ENCODE peak calls at places on chromosomes 3 and 15, in nine cellular contexts. One of them, this sample, is unnamed.

GRCh38 chr3:29764059-29764458 is 483.2 kb downstream of the RBMS3 start:
- DNase-seq in uterus: no peak
- DNase-seq in fibroblast of lung: peak
- DNase-seq in kidney epithelial cell: no peak
- DNase-seq in IMR-90: peak
- DNase-seq in psoas muscle: no peak
- DNase-seq in WERI-Rb-1: no peak
- DNase-seq in nephron progenitor cell: no peak
- DNase-seq in CD4-positive, alpha-beta T cell: no peak
- DNase-seq in this sample: no peak

GRCh38 chr3:53346514-53346913 is 829 bp downstream of the DCP1A start:
- DNase-seq in uterus: no peak
- DNase-seq in fibroblast of lung: peak
- DNase-seq in kidney epithelial cell: no peak
- DNase-seq in IMR-90: no peak
- DNase-seq in psoas muscle: no peak
- DNase-seq in WERI-Rb-1: no peak
- DNase-seq in nephron progenitor cell: peak
- DNase-seq in CD4-positive, alpha-beta T cell: no peak
- DNase-seq in this sample: no peak

GRCh38 chr3:58209933-58210332 is 839 bp downstream of the DNASE1L3 start:
- DNase-seq in uterus: no peak
- DNase-seq in fibroblast of lung: no peak
- DNase-seq in kidney epithelial cell: no peak
- DNase-seq in IMR-90: no peak
- DNase-seq in psoas muscle: no peak
- DNase-seq in WERI-Rb-1: no peak
- DNase-seq in nephron progenitor cell: no peak
- DNase-seq in CD4-positive, alpha-beta T cell: no peak
- DNase-seq in this sample: no peak

GRCh38 chr15:90762109-90762508 is 45.0 kb downstream of the BLM start:
- DNase-seq in uterus: peak
- DNase-seq in fibroblast of lung: peak
- DNase-seq in kidney epithelial cell: no peak
- DNase-seq in IMR-90: peak
- DNase-seq in psoas muscle: peak
- DNase-seq in WERI-Rb-1: no peak
- DNase-seq in nephron progenitor cell: no peak
- DNase-seq in CD4-positive, alpha-beta T cell: no peak
- DNase-seq in this sample: peak

GRCh38 chr3:44905501-44906159 is 31.2 kb downstream of the TGM4 start:
- DNase-seq in uterus: no peak
- DNase-seq in fibroblast of lung: no peak
- DNase-seq in kidney epithelial cell: no peak
- DNase-seq in IMR-90: no peak
- DNase-seq in psoas muscle: no peak
- DNase-seq in WERI-Rb-1: no peak
- DNase-seq in nephron progenitor cell: no peak
- DNase-seq in CD4-positive, alpha-beta T cell: no peak
- DNase-seq in this sample: no peak

GRCh38 chr3:191345334-191345733 is 15.0 kb upstream of the UTS2B start:
- DNase-seq in uterus: no peak
- DNase-seq in fibroblast of lung: no peak
- DNase-seq in kidney epithelial cell: no peak
- DNase-seq in IMR-90: no peak
- DNase-seq in psoas muscle: no peak
- DNase-seq in WERI-Rb-1: no peak
- DNase-seq in nephron progenitor cell: no peak
- DNase-seq in CD4-positive, alpha-beta T cell: no peak
- DNase-seq in this sample: peak

GRCh38 chr15:77526582-77527163 is 106.0 kb downstream of the HMG20A start:
- DNase-seq in uterus: no peak
- DNase-seq in fibroblast of lung: no peak
- DNase-seq in kidney epithelial cell: no peak
- DNase-seq in IMR-90: no peak
- DNase-seq in psoas muscle: no peak
- DNase-seq in WERI-Rb-1: no peak
- DNase-seq in nephron progenitor cell: no peak
- DNase-seq in CD4-positive, alpha-beta T cell: no peak
- DNase-seq in this sample: no peak

GRCh38 chr15:70154440-70155347 is 57.0 kb upstream of the TLE3 start:
- DNase-seq in uterus: peak
- DNase-seq in fibroblast of lung: peak
- DNase-seq in kidney epithelial cell: no peak
- DNase-seq in IMR-90: peak
- DNase-seq in psoas muscle: peak
- DNase-seq in WERI-Rb-1: peak
- DNase-seq in nephron progenitor cell: peak
- DNase-seq in CD4-positive, alpha-beta T cell: no peak
- DNase-seq in this sample: peak

GRCh38 chr3:140499114-140499757 is 178.6 kb upstream of the TRIM42 start:
- DNase-seq in uterus: no peak
- DNase-seq in fibroblast of lung: no peak
- DNase-seq in kidney epithelial cell: no peak
- DNase-seq in IMR-90: no peak
- DNase-seq in psoas muscle: no peak
- DNase-seq in WERI-Rb-1: peak
- DNase-seq in nephron progenitor cell: no peak
- DNase-seq in CD4-positive, alpha-beta T cell: no peak
- DNase-seq in this sample: peak

GRCh38 chr15:37921527-37922385 is 12.7 kb upstream of the TMCO5A start:
- DNase-seq in uterus: no peak
- DNase-seq in fibroblast of lung: no peak
- DNase-seq in kidney epithelial cell: no peak
- DNase-seq in IMR-90: peak
- DNase-seq in psoas muscle: no peak
- DNase-seq in WERI-Rb-1: no peak
- DNase-seq in nephron progenitor cell: no peak
- DNase-seq in CD4-positive, alpha-beta T cell: no peak
- DNase-seq in this sample: no peak

GRCh38 chr3:5017953-5018531 is 38.8 kb downstream of the BHLHE40 start:
- DNase-seq in uterus: peak
- DNase-seq in fibroblast of lung: peak
- DNase-seq in kidney epithelial cell: no peak
- DNase-seq in IMR-90: no peak
- DNase-seq in psoas muscle: peak
- DNase-seq in WERI-Rb-1: peak
- DNase-seq in nephron progenitor cell: no peak
- DNase-seq in CD4-positive, alpha-beta T cell: peak
- DNase-seq in this sample: peak

GRCh38 chr3:188174309-188175044 is 20.5 kb downstream of the LPP start:
- DNase-seq in uterus: peak
- DNase-seq in fibroblast of lung: no peak
- DNase-seq in kidney epithelial cell: no peak
- DNase-seq in IMR-90: no peak
- DNase-seq in psoas muscle: no peak
- DNase-seq in WERI-Rb-1: no peak
- DNase-seq in nephron progenitor cell: peak
- DNase-seq in CD4-positive, alpha-beta T cell: no peak
- DNase-seq in this sample: no peak

GRCh38 chr15:63372753-63373152 is 8.9 kb downstream of the CA12 start:
- DNase-seq in uterus: no peak
- DNase-seq in fibroblast of lung: peak
- DNase-seq in kidney epithelial cell: no peak
- DNase-seq in IMR-90: peak
- DNase-seq in psoas muscle: no peak
- DNase-seq in WERI-Rb-1: no peak
- DNase-seq in nephron progenitor cell: no peak
- DNase-seq in CD4-positive, alpha-beta T cell: no peak
- DNase-seq in this sample: no peak

GRCh38 chr3:139906441-139906840 is 28.5 kb upstream of the CLSTN2 start:
- DNase-seq in uterus: no peak
- DNase-seq in fibroblast of lung: peak
- DNase-seq in kidney epithelial cell: peak
- DNase-seq in IMR-90: peak
- DNase-seq in psoas muscle: no peak
- DNase-seq in WERI-Rb-1: no peak
- DNase-seq in nephron progenitor cell: no peak
- DNase-seq in CD4-positive, alpha-beta T cell: no peak
- DNase-seq in this sample: peak

GRCh38 chr3:57434041-57434440 is 110.1 kb downstream of the DNAH12 start:
- DNase-seq in uterus: no peak
- DNase-seq in fibroblast of lung: peak
- DNase-seq in kidney epithelial cell: peak
- DNase-seq in IMR-90: peak
- DNase-seq in psoas muscle: no peak
- DNase-seq in WERI-Rb-1: no peak
- DNase-seq in nephron progenitor cell: peak
- DNase-seq in CD4-positive, alpha-beta T cell: no peak
- DNase-seq in this sample: peak

GRCh38 chr3:184632551-184632950 is 71.0 kb downstream of the EPHB3 start:
- DNase-seq in uterus: no peak
- DNase-seq in fibroblast of lung: no peak
- DNase-seq in kidney epithelial cell: no peak
- DNase-seq in IMR-90: no peak
- DNase-seq in psoas muscle: no peak
- DNase-seq in WERI-Rb-1: no peak
- DNase-seq in nephron progenitor cell: no peak
- DNase-seq in CD4-positive, alpha-beta T cell: no peak
- DNase-seq in this sample: no peak

GRCh38 chr3:120615863-120616599 is 19.9 kb downstream of the NDUFB4 start:
- DNase-seq in uterus: peak
- DNase-seq in fibroblast of lung: peak
- DNase-seq in kidney epithelial cell: no peak
- DNase-seq in IMR-90: peak
- DNase-seq in psoas muscle: peak
- DNase-seq in WERI-Rb-1: no peak
- DNase-seq in nephron progenitor cell: no peak
- DNase-seq in CD4-positive, alpha-beta T cell: no peak
- DNase-seq in this sample: no peak

GRCh38 chr3:17444865-17445264 is 297.6 kb downstream of the TBC1D5 start:
- DNase-seq in uterus: no peak
- DNase-seq in fibroblast of lung: peak
- DNase-seq in kidney epithelial cell: no peak
- DNase-seq in IMR-90: no peak
- DNase-seq in psoas muscle: no peak
- DNase-seq in WERI-Rb-1: no peak
- DNase-seq in nephron progenitor cell: no peak
- DNase-seq in CD4-positive, alpha-beta T cell: no peak
- DNase-seq in this sample: no peak

GRCh38 chr15:45199136-45199810 is 11.5 kb upstream of the SHF start:
- DNase-seq in uterus: no peak
- DNase-seq in fibroblast of lung: peak
- DNase-seq in kidney epithelial cell: no peak
- DNase-seq in IMR-90: no peak
- DNase-seq in psoas muscle: no peak
- DNase-seq in WERI-Rb-1: no peak
- DNase-seq in nephron progenitor cell: no peak
- DNase-seq in CD4-positive, alpha-beta T cell: peak
- DNase-seq in this sample: peak

GRCh38 chr3:125213946-125214542 is 1.5 kb upstream of the SLC12A8 start:
- DNase-seq in uterus: no peak
- DNase-seq in fibroblast of lung: no peak
- DNase-seq in kidney epithelial cell: peak
- DNase-seq in IMR-90: peak
- DNase-seq in psoas muscle: no peak
- DNase-seq in WERI-Rb-1: no peak
- DNase-seq in nephron progenitor cell: no peak
- DNase-seq in CD4-positive, alpha-beta T cell: no peak
- DNase-seq in this sample: no peak

GRCh38 chr15:75666823-75667501 is 19.2 kb downstream of the SNX33 start:
- DNase-seq in uterus: peak
- DNase-seq in fibroblast of lung: peak
- DNase-seq in kidney epithelial cell: peak
- DNase-seq in IMR-90: peak
- DNase-seq in psoas muscle: peak
- DNase-seq in WERI-Rb-1: no peak
- DNase-seq in nephron progenitor cell: no peak
- DNase-seq in CD4-positive, alpha-beta T cell: no peak
- DNase-seq in this sample: peak
- TF ChIP-seq CTCF in uterus: no peak
- TF ChIP-seq CTCF in fibroblast of lung: no peak
- TF ChIP-seq CTCF in kidney epithelial cell: no peak
- TF ChIP-seq CTCF in IMR-90: no peak
- TF ChIP-seq CTCF in psoas muscle: no peak
- TF ChIP-seq CTCF in WERI-Rb-1: no peak
- TF ChIP-seq CTCF in nephron progenitor cell: no peak
- TF ChIP-seq CTCF in CD4-positive, alpha-beta T cell: no peak
- TF ChIP-seq CTCF in this sample: no peak

DNA sequence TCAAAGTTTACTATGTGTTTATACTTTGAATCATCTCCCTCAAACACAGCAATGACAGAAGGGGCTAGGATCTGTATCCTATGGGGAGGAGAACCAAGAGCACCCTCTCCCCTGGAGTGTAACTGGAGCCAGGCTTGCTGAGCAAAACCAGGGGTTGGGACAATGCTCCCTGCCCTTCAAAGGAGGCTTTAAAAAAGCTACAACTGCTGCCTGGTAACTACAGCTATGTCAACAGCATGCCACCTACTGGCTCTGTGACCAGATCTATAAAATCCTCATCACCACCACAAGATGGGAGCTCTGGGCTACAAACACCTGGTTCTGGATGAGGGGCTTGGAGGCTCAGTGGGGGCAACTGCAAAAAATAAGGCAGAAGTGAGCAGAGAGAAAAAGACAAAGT is 61.9 kb downstream of the ANO10 start:
- DNase-seq in uterus: no peak
- DNase-seq in fibroblast of lung: no peak
- DNase-seq in kidney epithelial cell: no peak
- DNase-seq in IMR-90: peak
- DNase-seq in psoas muscle: no peak
- DNase-seq in WERI-Rb-1: no peak
- DNase-seq in nephron progenitor cell: no peak
- DNase-seq in CD4-positive, alpha-beta T cell: no peak
- DNase-seq in this sample: peak
- TF ChIP-seq CTCF in uterus: no peak
- TF ChIP-seq CTCF in fibroblast of lung: no peak
- TF ChIP-seq CTCF in kidney epithelial cell: no peak
- TF ChIP-seq CTCF in IMR-90: peak
- TF ChIP-seq CTCF in psoas muscle: no peak
- TF ChIP-seq CTCF in WERI-Rb-1: no peak
- TF ChIP-seq CTCF in nephron progenitor cell: no peak
- TF ChIP-seq CTCF in CD4-positive, alpha-beta T cell: no peak
- TF ChIP-seq CTCF in this sample: no peak

GRCh38 chr3:169218314-169218983 is 445.1 kb downstream of the MECOM start:
- DNase-seq in uterus: peak
- DNase-seq in fibroblast of lung: peak
- DNase-seq in kidney epithelial cell: no peak
- DNase-seq in IMR-90: peak
- DNase-seq in psoas muscle: no peak
- DNase-seq in WERI-Rb-1: peak
- DNase-seq in nephron progenitor cell: peak
- DNase-seq in CD4-positive, alpha-beta T cell: no peak
- DNase-seq in this sample: peak
- TF ChIP-seq CTCF in uterus: peak
- TF ChIP-seq CTCF in fibroblast of lung: peak
- TF ChIP-seq CTCF in kidney epithelial cell: peak
- TF ChIP-seq CTCF in IMR-90: peak
- TF ChIP-seq CTCF in psoas muscle: peak
- TF ChIP-seq CTCF in WERI-Rb-1: peak
- TF ChIP-seq CTCF in nephron progenitor cell: peak
- TF ChIP-seq CTCF in CD4-positive, alpha-beta T cell: no peak
- TF ChIP-seq CTCF in this sample: peak

DNA sequence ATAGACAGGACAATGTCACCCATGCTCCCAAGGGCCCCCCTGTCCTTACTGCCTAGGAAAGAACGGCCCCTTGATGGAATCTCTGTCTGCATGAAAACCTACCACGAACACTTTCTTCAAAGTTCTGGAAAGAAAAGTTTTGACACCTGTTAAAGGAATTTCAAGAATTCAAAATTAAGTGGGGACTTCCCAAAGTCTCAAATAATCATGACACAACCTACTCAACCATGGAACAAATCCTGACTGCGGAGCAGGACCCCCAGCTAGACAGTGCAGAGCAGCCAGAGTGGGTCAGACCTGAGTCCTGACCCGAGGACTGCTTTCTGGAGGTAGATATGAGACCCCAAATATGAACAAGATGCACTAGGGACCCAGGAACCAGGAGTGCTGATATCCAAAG is 245.3 kb upstream of the NSMCE3 start:
- DNase-seq in uterus: no peak
- DNase-seq in fibroblast of lung: no peak
- DNase-seq in kidney epithelial cell: no peak
- DNase-seq in IMR-90: no peak
- DNase-seq in psoas muscle: no peak
- DNase-seq in WERI-Rb-1: no peak
- DNase-seq in nephron progenitor cell: no peak
- DNase-seq in CD4-positive, alpha-beta T cell: no peak
- DNase-seq in this sample: no peak
- TF ChIP-seq CTCF in uterus: no peak
- TF ChIP-seq CTCF in fibroblast of lung: no peak
- TF ChIP-seq CTCF in kidney epithelial cell: no peak
- TF ChIP-seq CTCF in IMR-90: no peak
- TF ChIP-seq CTCF in psoas muscle: no peak
- TF ChIP-seq CTCF in WERI-Rb-1: no peak
- TF ChIP-seq CTCF in nephron progenitor cell: no peak
- TF ChIP-seq CTCF in CD4-positive, alpha-beta T cell: no peak
- TF ChIP-seq CTCF in this sample: no peak